ENCODE peak calls at places on chromosomes 2 and 18, in seven cellular contexts. U is SK-N-SH, T is HCT116, D is GM12878, Q is H1, H is Panc1, R is HepG2. V is an unnamed sample.

GRCh38 chr2:152099655-152100050 is 809 bp upstream of the CACNB4 start:
- DNase-seq in U (no peak), T (no peak), D (no peak), Q (no peak), H (no peak), R (no peak), V (no peak)

GRCh38 chr2:218166791-218167190 is at the start of gene CXCR1:
- DNase-seq in U (no peak), T (no peak), D (no peak), Q (no peak), H (no peak), R (no peak), V (no peak)

GRCh38 chr2:29120846-29121245 is 5.6 kb downstream of the CLIP4 start:
- DNase-seq in U (no peak), T (no peak), D (no peak), Q (no peak), H (no peak), R (no peak), V (no peak)

GRCh38 chr2:25257931-25258771 is 83.6 kb downstream of the DNMT3A start:
- DNase-seq in U (no peak), T (no peak), D (no peak), Q (no peak), H (no peak), R (no peak), V (no peak)

GRCh38 chr2:221203138-221203537 is 369.0 kb downstream of the EPHA4 start:
- DNase-seq in U (no peak), T (no peak), D (peak), Q (no peak), H (no peak), R (no peak), V (no peak)

GRCh38 chr2:48251437-48252148 is 278.4 kb upstream of the STON1 start:
- DNase-seq in U (no peak), T (no peak), D (no peak), Q (no peak), H (no peak), R (no peak), V (no peak)

GRCh38 chr2:160407393-160408204 is 86.0 kb downstream of the RBMS1 start:
- DNase-seq in U (peak), T (no peak), D (no peak), Q (no peak), H (no peak), R (peak), V (peak)

GRCh38 chr18:45155526-45155925 is 459.8 kb upstream of the SLC14A2 start:
- DNase-seq in U (no peak), T (no peak), D (no peak), Q (no peak), H (no peak), R (no peak), V (no peak)

GRCh38 chr18:44938396-44939036 is 257.8 kb downstream of the SETBP1 start:
- DNase-seq in U (peak), T (no peak), D (no peak), Q (no peak), H (no peak), R (no peak), V (no peak)

GRCh38 chr18:35592298-35592697 is 10.8 kb downstream of the GALNT1 start:
- DNase-seq in U (no peak), T (no peak), D (peak), Q (no peak), H (no peak), R (no peak), V (no peak)

GRCh38 chr2:85669549-85669948 is 1.6 kb upstream of the SFTPB start:
- DNase-seq in U (no peak), T (no peak), D (peak), Q (no peak), H (no peak), R (no peak), V (no peak)

GRCh38 chr2:74824675-74825074 is 9.3 kb upstream of the HK2 start:
- DNase-seq in U (no peak), T (no peak), D (no peak), Q (no peak), H (no peak), R (no peak), V (no peak)

GRCh38 chr2:9656270-9656766 is 25.5 kb upstream of the YWHAQ start:
- DNase-seq in U (no peak), T (no peak), D (peak), Q (no peak), H (peak), R (peak), V (peak)

DNA sequence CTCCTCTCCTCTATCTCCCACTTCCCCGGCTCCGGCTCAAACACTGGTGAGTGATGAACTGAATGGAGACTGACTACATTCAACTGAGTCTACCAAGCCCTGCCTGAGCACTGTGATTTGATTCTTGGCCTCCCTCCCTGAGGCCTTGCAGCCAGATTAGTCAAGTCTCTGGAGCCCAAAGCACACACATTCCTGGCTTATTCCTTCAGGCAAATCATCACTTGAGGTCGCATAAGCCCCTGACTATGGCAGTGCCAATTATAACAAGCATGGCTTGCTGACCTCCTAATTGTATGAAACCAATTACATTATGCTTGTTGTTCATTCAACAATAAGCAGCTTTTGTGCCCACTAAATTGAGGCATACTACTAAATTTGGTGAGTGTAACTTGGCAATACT is 34.6 kb downstream of the EFEMP1 start:
- DNase-seq in U (no peak), T (no peak), D (no peak), Q (no peak), H (no peak), R (no peak), V (no peak)
- TF ChIP-seq SIN3A in U (no peak), T (no peak), D (no peak), Q (no peak), H (no peak), R (no peak), V (no peak)

GRCh38 chr18:57910134-57910533 is 107.0 kb upstream of the ATP8B1 start:
- DNase-seq in U (no peak), T (no peak), D (no peak), Q (no peak), H (no peak), R (no peak), V (no peak)

GRCh38 chr18:57910817-57911216 is 107.7 kb upstream of the ATP8B1 start:
- DNase-seq in U (no peak), T (no peak), D (no peak), Q (peak), H (no peak), R (no peak), V (peak)

GRCh38 chr18:57906852-57907251 is 103.7 kb upstream of the ATP8B1 start:
- DNase-seq in U (no peak), T (no peak), D (no peak), Q (no peak), H (no peak), R (no peak), V (no peak)

GRCh38 chr18:57909620-57910019 is 106.5 kb upstream of the ATP8B1 start:
- DNase-seq in U (no peak), T (no peak), D (no peak), Q (no peak), H (no peak), R (no peak), V (no peak)

DNA sequence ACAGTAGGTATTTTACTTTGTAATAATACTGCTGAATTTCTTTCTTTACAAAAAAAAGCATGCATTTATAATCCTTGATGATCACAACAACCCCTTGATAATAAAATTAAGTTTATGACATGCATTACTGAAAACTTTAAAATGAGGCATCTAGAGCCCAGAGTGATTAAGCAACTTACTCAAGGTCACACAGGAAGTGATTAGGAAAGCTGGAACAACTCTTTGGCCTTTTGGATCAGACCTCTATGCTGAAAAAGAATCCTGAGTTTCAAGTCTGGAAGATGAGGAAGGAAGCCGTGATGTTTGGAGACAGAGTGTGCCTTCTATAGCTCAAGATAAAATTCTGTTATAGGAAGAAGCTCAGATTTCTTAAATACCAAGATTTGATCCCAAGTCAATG is 105.0 kb upstream of the ATP8B1 start:
- DNase-seq in U (no peak), T (no peak), D (no peak), Q (no peak), H (no peak), R (no peak), V (no peak)
- TF ChIP-seq SIN3A in U (no peak), T (no peak), D (no peak), Q (no peak), H (no peak), R (no peak), V (no peak)

DNA sequence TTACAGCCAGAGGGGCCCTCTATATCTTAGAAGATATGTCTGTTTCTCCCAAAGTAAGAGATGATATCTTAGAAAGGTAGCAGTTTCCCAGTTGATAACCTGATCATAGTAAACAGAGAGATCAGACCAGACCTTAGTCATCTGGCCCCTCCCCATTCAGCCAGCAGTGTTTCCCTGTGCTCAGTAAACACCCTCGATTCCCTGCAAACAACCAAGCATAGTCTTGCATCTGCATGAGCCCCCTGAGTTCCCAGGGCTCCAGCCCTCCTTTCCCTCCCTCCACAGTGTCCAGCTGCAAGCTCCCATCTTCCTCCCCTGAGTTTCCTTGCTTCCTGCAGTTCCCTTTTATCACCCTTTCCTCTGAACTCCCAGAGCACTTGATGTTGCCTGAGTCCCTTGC is 20.3 kb downstream of the NRP2 start:
- DNase-seq in U (no peak), T (no peak), D (no peak), Q (no peak), H (no peak), R (peak), V (no peak)
- TF ChIP-seq SIN3A in U (no peak), T (no peak), D (no peak), Q (no peak), H (no peak), R (no peak), V (no peak)

GRCh38 chr2:52818958-52819357 is 948.6 kb upstream of the CHAC2 start:
- DNase-seq in U (no peak), T (no peak), D (no peak), Q (no peak), H (no peak), R (no peak), V (no peak)

DNA sequence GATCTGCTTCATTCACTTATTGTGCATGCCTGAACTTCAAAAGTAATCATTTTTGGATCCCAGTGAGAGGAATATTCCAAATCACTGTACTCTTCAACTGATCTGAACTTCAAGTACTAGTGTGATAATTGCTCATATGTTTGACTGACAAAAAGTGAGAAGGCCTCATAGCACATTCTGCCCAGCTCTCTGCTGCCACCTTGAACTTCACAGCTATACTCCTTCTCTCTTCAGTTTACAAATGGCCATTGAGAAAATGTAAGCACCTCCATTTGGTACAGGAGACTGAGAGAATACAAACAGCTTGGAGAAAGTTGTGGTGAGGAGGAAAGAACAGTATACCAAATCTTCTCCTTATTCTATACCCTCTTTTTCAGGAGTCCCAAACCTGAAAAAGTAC is 946.0 kb upstream of the CHAC2 start:
- DNase-seq in U (no peak), T (no peak), D (no peak), Q (no peak), H (no peak), R (no peak), V (no peak)
- TF ChIP-seq SIN3A in U (no peak), T (no peak), D (no peak), Q (no peak), H (no peak), R (no peak), V (no peak)